ENCODE peak calls at places on chromosomes 1 and 21, in ten cellular contexts. One of them, this sample, is unnamed.

GRCh38 chr1:89454845-89455521 is 69.6 kb upstream of the LRRC8B start:
- DNase-seq in stomach: peak; percentile 52
- DNase-seq in tibial nerve: no peak
- DNase-seq in IMR-90: peak; percentile 44
- DNase-seq in uterus: peak; percentile 23
- DNase-seq in esophagus squamous epithelium: no peak
- DNase-seq in H54: peak; percentile 11
- DNase-seq in NB4: peak; percentile 71
- DNase-seq in ovary: peak; percentile 20
- DNase-seq in heart left ventricle: peak; percentile 24
- DNase-seq in this sample: no peak

GRCh38 chr1:172870901-172871606 is 179.7 kb downstream of the TNFSF18 start:
- DNase-seq in stomach: no peak
- DNase-seq in tibial nerve: no peak
- DNase-seq in IMR-90: peak; percentile 74
- DNase-seq in uterus: no peak
- DNase-seq in esophagus squamous epithelium: no peak
- DNase-seq in H54: no peak
- DNase-seq in NB4: no peak
- DNase-seq in ovary: no peak
- DNase-seq in heart left ventricle: no peak
- DNase-seq in this sample: no peak

GRCh38 chr1:163379801-163380200 is 58.0 kb downstream of the NUF2 start:
- DNase-seq in stomach: no peak
- DNase-seq in tibial nerve: no peak
- DNase-seq in IMR-90: no peak
- DNase-seq in uterus: no peak
- DNase-seq in esophagus squamous epithelium: no peak
- DNase-seq in H54: no peak
- DNase-seq in NB4: no peak
- DNase-seq in ovary: no peak
- DNase-seq in heart left ventricle: no peak
- DNase-seq in this sample: no peak

GRCh38 chr1:111903148-111903857 is 86.2 kb downstream of the KCND3 start:
- DNase-seq in stomach: no peak
- DNase-seq in tibial nerve: no peak
- DNase-seq in IMR-90: no peak
- DNase-seq in uterus: no peak
- DNase-seq in esophagus squamous epithelium: no peak
- DNase-seq in H54: no peak
- DNase-seq in NB4: no peak
- DNase-seq in ovary: no peak
- DNase-seq in heart left ventricle: no peak
- DNase-seq in this sample: no peak

GRCh38 chr1:234820597-234820996 is 210.6 kb upstream of the IRF2BP2 start:
- DNase-seq in stomach: no peak
- DNase-seq in tibial nerve: no peak
- DNase-seq in IMR-90: no peak
- DNase-seq in uterus: no peak
- DNase-seq in esophagus squamous epithelium: no peak
- DNase-seq in H54: no peak
- DNase-seq in NB4: no peak
- DNase-seq in ovary: no peak
- DNase-seq in heart left ventricle: no peak
- DNase-seq in this sample: no peak

GRCh38 chr1:5647226-5647625 is 345.0 kb downstream of the NPHP4 start:
- DNase-seq in stomach: peak; percentile 13
- DNase-seq in tibial nerve: no peak
- DNase-seq in IMR-90: no peak
- DNase-seq in uterus: no peak
- DNase-seq in esophagus squamous epithelium: no peak
- DNase-seq in H54: no peak
- DNase-seq in NB4: no peak
- DNase-seq in ovary: no peak
- DNase-seq in heart left ventricle: no peak
- DNase-seq in this sample: no peak

GRCh38 chr1:229810140-229810539 is 184.1 kb downstream of the URB2 start:
- DNase-seq in stomach: no peak
- DNase-seq in tibial nerve: no peak
- DNase-seq in IMR-90: no peak
- DNase-seq in uterus: no peak
- DNase-seq in esophagus squamous epithelium: no peak
- DNase-seq in H54: no peak
- DNase-seq in NB4: no peak
- DNase-seq in ovary: no peak
- DNase-seq in heart left ventricle: no peak
- DNase-seq in this sample: no peak

GRCh38 chr1:74395492-74395891 is 116.9 kb downstream of the LRRC53 start:
- DNase-seq in stomach: no peak
- DNase-seq in tibial nerve: no peak
- DNase-seq in IMR-90: peak; percentile 72
- DNase-seq in uterus: peak; percentile 54
- DNase-seq in esophagus squamous epithelium: no peak
- DNase-seq in H54: no peak
- DNase-seq in NB4: no peak
- DNase-seq in ovary: peak; percentile 19
- DNase-seq in heart left ventricle: peak; percentile 29
- DNase-seq in this sample: no peak

GRCh38 chr1:37556712-37557196 is at the start of gene DNALI1:
- DNase-seq in stomach: peak; percentile 93
- DNase-seq in tibial nerve: peak; percentile 65
- DNase-seq in IMR-90: peak; percentile 88
- DNase-seq in uterus: peak; percentile 92
- DNase-seq in esophagus squamous epithelium: no peak
- DNase-seq in H54: no peak
- DNase-seq in NB4: peak; percentile 25
- DNase-seq in ovary: peak; percentile 95
- DNase-seq in heart left ventricle: peak; percentile 86
- DNase-seq in this sample: peak; percentile 89

GRCh38 chr1:203690730-203691129 is 64.1 kb downstream of the ATP2B4 start:
- DNase-seq in stomach: no peak
- DNase-seq in tibial nerve: no peak
- DNase-seq in IMR-90: no peak
- DNase-seq in uterus: no peak
- DNase-seq in esophagus squamous epithelium: no peak
- DNase-seq in H54: no peak
- DNase-seq in NB4: no peak
- DNase-seq in ovary: no peak
- DNase-seq in heart left ventricle: no peak
- DNase-seq in this sample: no peak

GRCh38 chr1:232037774-232038388 is 411.3 kb downstream of the DISC1 start:
- DNase-seq in stomach: no peak
- DNase-seq in tibial nerve: no peak
- DNase-seq in IMR-90: no peak
- DNase-seq in uterus: no peak
- DNase-seq in esophagus squamous epithelium: no peak
- DNase-seq in H54: no peak
- DNase-seq in NB4: no peak
- DNase-seq in ovary: no peak
- DNase-seq in heart left ventricle: no peak
- DNase-seq in this sample: no peak

GRCh38 chr21:37338671-37339526 is 27.7 kb upstream of the DYRK1A start:
- DNase-seq in stomach: no peak
- DNase-seq in tibial nerve: no peak
- DNase-seq in IMR-90: peak; percentile 92
- DNase-seq in uterus: peak; percentile 51
- DNase-seq in esophagus squamous epithelium: no peak
- DNase-seq in H54: peak; percentile 70
- DNase-seq in NB4: peak; percentile 34
- DNase-seq in ovary: peak; percentile 46
- DNase-seq in heart left ventricle: peak; percentile 64
- DNase-seq in this sample: no peak

GRCh38 chr1:53327183-53327941 is 508 bp downstream of the LRP8 start:
- DNase-seq in stomach: no peak
- DNase-seq in tibial nerve: no peak
- DNase-seq in IMR-90: peak; percentile 15
- DNase-seq in uterus: peak; percentile 27
- DNase-seq in esophagus squamous epithelium: no peak
- DNase-seq in H54: peak; percentile 50
- DNase-seq in NB4: peak; percentile 70
- DNase-seq in ovary: peak; percentile 54
- DNase-seq in heart left ventricle: peak; percentile 30
- DNase-seq in this sample: no peak

GRCh38 chr1:6464514-6464836 is 1.5 kb downstream of the TNFRSF25 start:
- DNase-seq in stomach: peak; percentile 90
- DNase-seq in tibial nerve: no peak
- DNase-seq in IMR-90: no peak
- DNase-seq in uterus: no peak
- DNase-seq in esophagus squamous epithelium: no peak
- DNase-seq in H54: peak; percentile 81
- DNase-seq in NB4: no peak
- DNase-seq in ovary: no peak
- DNase-seq in heart left ventricle: peak; percentile 73
- DNase-seq in this sample: peak; percentile 72

GRCh38 chr21:32423320-32423719 is 10.8 kb downstream of the EVA1C start:
- DNase-seq in stomach: no peak
- DNase-seq in tibial nerve: no peak
- DNase-seq in IMR-90: peak; percentile 94
- DNase-seq in uterus: no peak
- DNase-seq in esophagus squamous epithelium: no peak
- DNase-seq in H54: peak; percentile 71
- DNase-seq in NB4: no peak
- DNase-seq in ovary: no peak
- DNase-seq in heart left ventricle: no peak
- DNase-seq in this sample: no peak

GRCh38 chr1:235822685-235823084 is 44.0 kb downstream of the LYST start:
- DNase-seq in stomach: no peak
- DNase-seq in tibial nerve: no peak
- DNase-seq in IMR-90: peak; percentile 27
- DNase-seq in uterus: no peak
- DNase-seq in esophagus squamous epithelium: no peak
- DNase-seq in H54: no peak
- DNase-seq in NB4: no peak
- DNase-seq in ovary: no peak
- DNase-seq in heart left ventricle: no peak
- DNase-seq in this sample: no peak

GRCh38 chr1:219837274-219837993 is 90.9 kb downstream of the SLC30A10 start:
- DNase-seq in stomach: no peak
- DNase-seq in tibial nerve: no peak
- DNase-seq in IMR-90: peak; percentile 54
- DNase-seq in uterus: no peak
- DNase-seq in esophagus squamous epithelium: no peak
- DNase-seq in H54: no peak
- DNase-seq in NB4: peak; percentile 61
- DNase-seq in ovary: no peak
- DNase-seq in heart left ventricle: no peak
- DNase-seq in this sample: no peak

GRCh38 chr1:78004719-78005346 is at the start of gene DNAJB4:
- DNase-seq in stomach: peak; percentile 72
- DNase-seq in tibial nerve: peak; percentile 40
- DNase-seq in IMR-90: peak; percentile 99
- DNase-seq in uterus: peak; percentile 51
- DNase-seq in esophagus squamous epithelium: no peak
- DNase-seq in H54: peak; percentile 13
- DNase-seq in NB4: peak; percentile 95
- DNase-seq in ovary: peak; percentile 39
- DNase-seq in heart left ventricle: peak; percentile 82
- DNase-seq in this sample: peak; percentile 82
- TF ChIP-seq POLR2A in stomach: no peak
- TF ChIP-seq POLR2A in tibial nerve: peak; percentile 95
- TF ChIP-seq POLR2A in IMR-90: peak; percentile 94
- TF ChIP-seq POLR2A in uterus: peak; percentile 100
- TF ChIP-seq POLR2A in esophagus squamous epithelium: peak; percentile 96
- TF ChIP-seq POLR2A in H54: peak; percentile 50
- TF ChIP-seq POLR2A in NB4: peak; percentile 29
- TF ChIP-seq POLR2A in ovary: peak; percentile 87
- TF ChIP-seq POLR2A in heart left ventricle: peak; percentile 98
- TF ChIP-seq POLR2A in this sample: peak; percentile 85

GRCh38 chr1:93964777-93965200 is 55.6 kb upstream of the GCLM start:
- DNase-seq in stomach: no peak
- DNase-seq in tibial nerve: no peak
- DNase-seq in IMR-90: peak; percentile 69
- DNase-seq in uterus: no peak
- DNase-seq in esophagus squamous epithelium: no peak
- DNase-seq in H54: no peak
- DNase-seq in NB4: peak; percentile 53
- DNase-seq in ovary: no peak
- DNase-seq in heart left ventricle: no peak
- DNase-seq in this sample: no peak
- TF ChIP-seq POLR2A in stomach: no peak
- TF ChIP-seq POLR2A in tibial nerve: no peak
- TF ChIP-seq POLR2A in IMR-90: no peak
- TF ChIP-seq POLR2A in uterus: no peak
- TF ChIP-seq POLR2A in esophagus squamous epithelium: no peak
- TF ChIP-seq POLR2A in H54: no peak
- TF ChIP-seq POLR2A in NB4: no peak
- TF ChIP-seq POLR2A in ovary: no peak
- TF ChIP-seq POLR2A in heart left ventricle: no peak
- TF ChIP-seq POLR2A in this sample: no peak

DNA sequence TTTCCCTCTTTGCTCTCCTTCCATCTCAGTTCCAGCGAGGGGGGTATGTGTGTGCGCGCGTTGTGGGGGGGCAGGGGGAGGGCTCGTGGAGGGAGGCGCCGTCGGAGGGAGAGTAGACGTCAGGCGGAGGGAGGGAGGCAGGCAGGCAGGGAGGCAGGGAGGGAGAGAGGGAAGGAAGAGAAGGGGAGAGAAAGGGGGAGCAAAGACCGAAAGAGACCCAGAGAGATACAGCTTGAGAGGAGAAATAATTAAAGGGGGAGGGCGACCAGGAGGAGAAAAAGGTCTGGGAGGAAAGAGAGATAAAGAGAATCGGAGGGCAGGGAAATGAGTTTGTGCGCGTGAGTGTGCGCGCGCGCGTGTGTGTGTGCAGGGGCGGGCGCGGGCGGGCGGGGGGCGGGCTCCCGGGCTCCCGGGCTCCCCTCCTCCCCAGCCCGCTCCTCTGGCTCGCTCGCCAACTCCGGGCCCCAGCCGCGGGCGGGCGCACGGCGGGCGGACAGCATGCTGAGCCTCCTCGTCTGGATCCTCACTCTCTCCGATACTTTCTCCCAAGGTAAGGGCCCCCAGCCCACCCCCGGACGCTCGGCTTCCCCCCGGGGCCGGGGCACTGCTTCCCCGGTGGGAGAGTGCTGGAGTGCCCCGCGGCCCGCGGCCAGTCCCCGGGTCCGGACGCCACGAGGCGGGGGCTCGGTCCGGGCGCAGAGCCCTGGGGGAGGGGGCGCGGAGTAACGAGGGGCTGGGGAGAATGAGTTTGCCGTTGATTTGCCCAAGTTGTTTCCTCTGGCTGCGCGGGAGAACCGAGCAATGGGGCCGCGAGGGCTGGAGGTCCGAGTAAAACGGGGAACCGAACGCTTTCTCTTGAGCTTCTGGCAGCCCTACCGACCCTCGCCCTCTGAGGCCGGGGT is at the start of gene KIRREL1:
- DNase-seq in stomach: peak; percentile 30
- DNase-seq in tibial nerve: peak; percentile 52
- DNase-seq in IMR-90: peak; percentile 65
- DNase-seq in uterus: peak; percentile 79
- DNase-seq in esophagus squamous epithelium: no peak
- DNase-seq in H54: peak; percentile 55
- DNase-seq in NB4: peak; percentile 9
- DNase-seq in ovary: peak; percentile 83
- DNase-seq in heart left ventricle: peak; percentile 69
- DNase-seq in this sample: no peak
- TF ChIP-seq POLR2A in stomach: no peak
- TF ChIP-seq POLR2A in tibial nerve: peak; percentile 7
- TF ChIP-seq POLR2A in IMR-90: peak; percentile 75
- TF ChIP-seq POLR2A in uterus: peak; percentile 38
- TF ChIP-seq POLR2A in esophagus squamous epithelium: peak; percentile 48
- TF ChIP-seq POLR2A in H54: peak; percentile 87
- TF ChIP-seq POLR2A in NB4: no peak
- TF ChIP-seq POLR2A in ovary: peak; percentile 46
- TF ChIP-seq POLR2A in heart left ventricle: no peak
- TF ChIP-seq POLR2A in this sample: no peak

GRCh38 chr1:167860231-167860923 is 53.6 kb downstream of the ADCY10 start:
- DNase-seq in stomach: no peak
- DNase-seq in tibial nerve: no peak
- DNase-seq in IMR-90: peak; percentile 69
- DNase-seq in uterus: no peak
- DNase-seq in esophagus squamous epithelium: no peak
- DNase-seq in H54: no peak
- DNase-seq in NB4: no peak
- DNase-seq in ovary: no peak
- DNase-seq in heart left ventricle: no peak
- DNase-seq in this sample: no peak
- TF ChIP-seq POLR2A in stomach: no peak
- TF ChIP-seq POLR2A in tibial nerve: no peak
- TF ChIP-seq POLR2A in IMR-90: no peak
- TF ChIP-seq POLR2A in uterus: no peak
- TF ChIP-seq POLR2A in esophagus squamous epithelium: no peak
- TF ChIP-seq POLR2A in H54: no peak
- TF ChIP-seq POLR2A in NB4: no peak
- TF ChIP-seq POLR2A in ovary: no peak
- TF ChIP-seq POLR2A in heart left ventricle: no peak
- TF ChIP-seq POLR2A in this sample: no peak

This sample was measured in breast epithelium.